ENCODE peak calls at places on chromosomes 4 and X, in four cellular contexts. One of them, this sample, is unnamed.

GRCh38 chrX:136260801-136261200 is 9.6 kb upstream of the MAP7D3 start:
- DNase-seq in HTR-8/SVneo: no peak
- DNase-seq in heart left ventricle: no peak
- DNase-seq in HFFc6: peak; percentile 84
- DNase-seq in this sample: peak; percentile 32

GRCh38 chrX:37509349-37509748 is 62.1 kb upstream of the LANCL3 start:
- DNase-seq in HTR-8/SVneo: no peak
- DNase-seq in HFFc6: no peak
- DNase-seq in heart left ventricle: no peak
- DNase-seq in this sample: peak; percentile 21

GRCh38 chrX:121755541-121755940 is 708.1 kb downstream of the GLUD2 start:
- DNase-seq in HTR-8/SVneo: no peak
- DNase-seq in heart left ventricle: no peak
- DNase-seq in HFFc6: no peak
- DNase-seq in this sample: no peak

GRCh38 chr4:187209921-187210613 is 486.4 kb upstream of the FAT1 start:
- DNase-seq in heart left ventricle: no peak
- DNase-seq in HFFc6: peak; percentile 96
- DNase-seq in HTR-8/SVneo: no peak
- DNase-seq in this sample: no peak

GRCh38 chrX:13691845-13692334 is 3.0 kb downstream of the RAB9A start:
- DNase-seq in HTR-8/SVneo: no peak
- DNase-seq in heart left ventricle: no peak
- DNase-seq in HFFc6: no peak
- DNase-seq in this sample: no peak

GRCh38 chr4:184648220-184649025 is 824 bp downstream of the CASP3 start:
- DNase-seq in HFFc6: peak; percentile 48
- DNase-seq in heart left ventricle: peak; percentile 80
- DNase-seq in HTR-8/SVneo: peak; percentile 22
- DNase-seq in this sample: peak; percentile 52

GRCh38 chr4:122914292-122914904 is 8.0 kb downstream of the NUDT6 start:
- DNase-seq in HTR-8/SVneo: peak; percentile 17
- DNase-seq in HFFc6: peak; percentile 58
- DNase-seq in heart left ventricle: no peak
- DNase-seq in this sample: peak; percentile 60

GRCh38 chrX:9492901-9493300 is 28.0 kb downstream of the TBL1X start:
- DNase-seq in heart left ventricle: no peak
- DNase-seq in HFFc6: no peak
- DNase-seq in HTR-8/SVneo: no peak
- DNase-seq in this sample: no peak

GRCh38 chr4:37934096-37934495 is 26.1 kb upstream of the PTTG2 start:
- DNase-seq in heart left ventricle: no peak
- DNase-seq in HFFc6: no peak
- DNase-seq in HTR-8/SVneo: no peak
- DNase-seq in this sample: no peak

GRCh38 chrX:120120223-120120622 is 4.5 kb upstream of the RHOXF1 start:
- DNase-seq in HTR-8/SVneo: no peak
- DNase-seq in heart left ventricle: no peak
- DNase-seq in HFFc6: peak; percentile 0
- DNase-seq in this sample: no peak

GRCh38 chr4:15836362-15836761 is 58.2 kb downstream of the CD38 start:
- DNase-seq in heart left ventricle: no peak
- DNase-seq in HFFc6: no peak
- DNase-seq in HTR-8/SVneo: no peak
- DNase-seq in this sample: peak; percentile 51

GRCh38 chr4:7753271-7753670 is 186.4 kb downstream of the AFAP1 start:
- DNase-seq in heart left ventricle: no peak
- DNase-seq in HTR-8/SVneo: no peak
- DNase-seq in HFFc6: no peak
- DNase-seq in this sample: no peak

This sample was measured in RKO.